ENCODE peak calls at places on chromosomes 5 and 9, in nine cellular contexts. W, D, U, V, B, S, G, T and C are unnamed samples.
A peak's percentile ranks its signal among the peaks of the same experiment; 100 is the strongest.

GRCh38 chr9:37679649-37680402 is 29.1 kb downstream of the FRMPD1 start:
- DNase-seq in W (no peak), D (no peak), U (no peak), V (no peak), B (no peak), S (no peak), G (no peak), T (no peak), C (no peak)

GRCh38 chr5:80246995-80247729 is 8.7 kb downstream of the SERINC5 start:
- DNase-seq in W (peak; percentile 83), D (peak; percentile 62), U (peak; percentile 73), V (no peak), B (peak; percentile 73), S (no peak), G (peak; percentile 85), T (peak; percentile 81), C (no peak)

GRCh38 chr9:36164989-36165388 is 4.2 kb upstream of the CCIN start:
- DNase-seq in W (no peak), D (no peak), U (no peak), V (no peak), B (no peak), S (no peak), G (no peak), T (no peak), C (no peak)

GRCh38 chr9:3367185-3367584 is 158.6 kb downstream of the RFX3 start:
- DNase-seq in W (no peak), D (no peak), U (no peak), V (no peak), B (no peak), S (no peak), G (no peak), T (peak; percentile 14), C (no peak)

GRCh38 chr5:111950660-111951059 is 193.7 kb upstream of the NREP start:
- DNase-seq in W (no peak), D (no peak), U (no peak), V (no peak), B (no peak), S (no peak), G (no peak), T (no peak), C (no peak)

GRCh38 chr5:159198063-159199036 is 11.0 kb downstream of the RNF145 start:
- DNase-seq in W (no peak), D (no peak), U (no peak), V (peak; percentile 23), B (no peak), S (no peak), G (no peak), T (no peak), C (no peak)

GRCh38 chr9:34253460-34253837 is 74.6 kb downstream of the UBAP1 start:
- DNase-seq in W (no peak), D (no peak), U (peak; percentile 77), V (no peak), B (no peak), S (no peak), G (no peak), T (no peak), C (no peak)

GRCh38 chr5:111781200-111781599 is 24.2 kb upstream of the NREP start:
- DNase-seq in W (no peak), D (peak; percentile 34), U (peak; percentile 77), V (peak; percentile 76), B (no peak), S (no peak), G (peak; percentile 67), T (no peak), C (no peak)

GRCh38 chr9:117232991-117233390 is 181.9 kb downstream of the ASTN2 start:
- DNase-seq in W (no peak), D (no peak), U (no peak), V (no peak), B (no peak), S (no peak), G (no peak), T (no peak), C (no peak)

GRCh38 chr9:116605904-116606341 is 81.2 kb upstream of the TRIM32 start:
- DNase-seq in W (no peak), D (no peak), U (no peak), V (no peak), B (no peak), S (no peak), G (no peak), T (peak; percentile 34), C (no peak)

GRCh38 chr5:117568622-117569021 is 994.0 kb upstream of the SEMA6A start:
- DNase-seq in W (no peak), D (no peak), U (no peak), V (no peak), B (no peak), S (no peak), G (no peak), T (peak; percentile 15), C (no peak)

GRCh38 chr5:82719368-82719767 is 357.8 kb downstream of the TMEM167A start:
- DNase-seq in W (no peak), D (no peak), U (no peak), V (no peak), B (no peak), S (no peak), G (no peak), T (no peak), C (no peak)

GRCh38 chr5:157335534-157336422 is 69.9 kb downstream of the CYFIP2 start:
- DNase-seq in W (no peak), D (no peak), U (no peak), V (no peak), B (no peak), S (no peak), G (no peak), T (no peak), C (no peak)

GRCh38 chr9:115022760-115023434 is 92.5 kb upstream of the TNFSF8 start:
- DNase-seq in W (no peak), D (no peak), U (no peak), V (no peak), B (no peak), S (no peak), G (no peak), T (no peak), C (no peak)

GRCh38 chr9:98501776-98502175 is 207.0 kb downstream of the GABBR2 start:
- DNase-seq in W (no peak), D (no peak), U (no peak), V (no peak), B (no peak), S (no peak), G (no peak), T (no peak), C (no peak)

GRCh38 chr5:107242411-107242810 is 428.3 kb downstream of the EFNA5 start:
- DNase-seq in W (no peak), D (no peak), U (no peak), V (no peak), B (no peak), S (no peak), G (no peak), T (no peak), C (no peak)

GRCh38 chr5:56456002-56456401 is 222.9 kb upstream of the ANKRD55 start:
- DNase-seq in W (no peak), D (no peak), U (no peak), V (no peak), B (no peak), S (no peak), G (no peak), T (no peak), C (no peak)

DNA sequence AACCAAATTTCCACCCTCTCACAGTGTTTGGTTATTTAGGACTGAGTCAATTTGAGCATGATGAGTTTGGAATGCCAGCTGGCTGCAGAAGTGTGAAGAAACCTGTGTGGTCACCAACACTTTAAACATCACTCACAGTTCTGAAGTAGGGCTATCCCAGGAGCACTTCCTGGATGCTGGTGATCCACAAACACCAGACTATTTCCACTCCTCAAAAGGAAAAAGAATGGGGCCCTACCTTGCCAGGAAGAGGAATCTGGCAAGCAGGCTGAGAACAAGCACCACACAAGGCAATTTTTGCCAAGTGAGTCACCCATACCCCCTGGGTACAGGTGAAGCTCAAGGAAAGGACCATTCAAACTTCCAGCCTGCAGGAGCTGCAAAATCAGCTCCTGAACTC is 294.2 kb upstream of the PTGER4 start:
- DNase-seq in W (peak; percentile 23), D (no peak), U (no peak), V (peak; percentile 56), B (no peak), S (no peak), G (no peak), T (no peak), C (no peak)
- TF ChIP-seq POLR2AphosphoS5 in W (no peak), D (no peak), U (no peak), V (no peak), B (no peak), S (no peak), G (no peak), T (no peak), C (no peak)

DNA sequence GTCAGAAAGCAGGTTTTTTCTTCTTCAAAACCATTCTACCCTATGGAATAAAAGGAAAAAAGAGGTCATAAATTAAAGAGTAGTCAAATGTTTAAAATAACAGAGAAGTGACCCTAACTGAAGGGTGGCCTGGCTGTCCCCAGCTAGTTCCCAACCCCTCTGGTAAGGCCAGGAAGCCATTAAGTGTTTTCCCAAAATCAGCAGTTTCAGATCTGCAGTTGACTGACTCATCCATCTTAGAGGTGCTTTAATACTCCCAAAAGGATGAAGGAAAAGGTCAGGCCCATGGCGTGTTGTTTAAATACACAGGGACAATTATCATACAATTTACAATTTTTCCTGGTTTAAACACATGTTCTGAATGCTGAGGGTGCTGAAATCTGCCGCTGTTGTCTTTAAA is 47.9 kb upstream of the TBC1D9B start:
- DNase-seq in W (no peak), D (no peak), U (no peak), V (no peak), B (no peak), S (no peak), G (no peak), T (no peak), C (no peak)
- H3K4me3 ChIP-seq in W (no peak overlapping the region), D (no peak overlapping the region), U (no peak overlapping the region), V (no peak overlapping the region), B (no peak overlapping the region), S (no peak overlapping the region), G (no peak overlapping the region), T (no peak overlapping the region), C (no peak overlapping the region)

DNA sequence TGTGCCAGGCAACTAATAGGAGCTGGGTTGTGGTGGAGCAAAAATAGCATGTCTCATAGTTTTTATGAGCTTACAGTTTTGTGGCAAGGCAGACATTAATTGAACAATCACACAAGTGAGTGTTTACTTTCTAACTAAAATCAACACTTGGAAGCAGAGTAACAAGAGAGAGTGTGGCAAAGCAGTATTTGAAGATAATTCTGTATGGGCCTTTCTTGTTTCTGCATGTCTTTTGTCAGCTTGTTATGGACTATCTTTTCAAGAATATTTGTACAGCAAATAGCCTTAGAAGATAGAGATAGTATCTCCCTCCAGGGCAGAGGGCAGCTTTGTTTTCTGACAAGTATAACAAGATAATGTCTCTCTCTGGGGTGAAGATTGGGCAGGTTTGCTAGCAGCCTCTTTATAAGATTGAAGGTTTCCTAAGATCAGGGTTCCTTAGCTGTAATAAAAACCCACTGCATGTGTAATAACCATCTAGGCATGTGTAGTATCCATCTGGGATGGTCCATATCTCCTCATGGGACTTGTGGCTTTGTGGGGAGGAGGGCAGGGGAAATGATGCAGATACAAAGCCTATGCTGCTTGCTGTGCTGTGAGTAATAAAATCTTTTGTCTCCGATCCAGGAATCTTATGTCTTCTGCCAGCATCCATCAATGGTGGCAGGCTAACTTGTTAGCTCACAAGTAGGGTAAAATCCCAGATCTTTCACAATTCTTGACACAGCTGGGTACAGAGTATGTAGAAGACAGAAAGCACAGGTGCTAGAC is 479.9 kb downstream of the KDM4C start:
- DNase-seq in W (no peak), D (no peak), U (no peak), V (no peak), B (no peak), S (no peak), G (no peak), T (no peak), C (no peak)
- H3K27ac ChIP-seq in W (no peak overlapping the region), D (no peak overlapping the region), U (no peak overlapping the region), V (no peak overlapping the region), B (no peak overlapping the region), S (no peak overlapping the region), G (no peak overlapping the region), T (no peak overlapping the region), C (no peak overlapping the region)

GRCh38 chr9:127612993-127613954 is 1.2 kb downstream of the STXBP1 start:
- DNase-seq in W (no peak), D (peak; percentile 52), U (peak; percentile 91), V (no peak), B (no peak), S (peak; percentile 57), G (peak; percentile 83), T (peak; percentile 81), C (peak; percentile 85)
- TF ChIP-seq POLR2AphosphoS5 in W (no peak), D (peak; percentile 26), U (peak; percentile 70), V (no peak), B (no peak), S (no peak), G (peak; percentile 54), T (no peak), C (peak; percentile 92)